ENCODE peak calls at places on chromosome 17, in eight cellular contexts. Z, O, F, T, L, M, R and V are unnamed samples.

GRCh38 chr17:27497696-27498095 is 41.4 kb downstream of the KSR1 start:
- DNase-seq in Z (no peak), O (no peak), F (no peak), T (no peak), L (no peak), M (no peak), R (no peak), V (no peak)

GRCh38 chr17:18362509-18363020 is 785 bp downstream of the SHMT1 start:
- DNase-seq in Z (peak; percentile 73), O (peak; percentile 74), F (peak; percentile 50), T (peak; percentile 29), L (peak; percentile 81), M (no peak), R (peak; percentile 64), V (peak; percentile 31)

GRCh38 chr17:9239821-9240658 is 218.7 kb downstream of the NTN1 start:
- DNase-seq in Z (peak; percentile 69), O (peak; percentile 50), F (peak; percentile 66), T (peak; percentile 39), L (peak; percentile 88), M (peak; percentile 48), R (peak; percentile 38), V (peak; percentile 55)

GRCh38 chr17:50027639-50028206 is 28.2 kb upstream of the ITGA3 start:
- DNase-seq in Z (no peak), O (no peak), F (peak; percentile 36), T (peak; percentile 96), L (peak; percentile 60), M (peak; percentile 97), R (peak; percentile 79), V (no peak)

GRCh38 chr17:1027044-1027443 is 30.1 kb downstream of the TIMM22 start:
- DNase-seq in Z (no peak), O (no peak), F (no peak), T (no peak), L (peak; percentile 81), M (no peak), R (no peak), V (no peak)

GRCh38 chr17:80888276-80889160 is 103.1 kb upstream of the CHMP6 start:
- DNase-seq in Z (no peak), O (no peak), F (no peak), T (no peak), L (peak; percentile 26), M (no peak), R (no peak), V (no peak)

GRCh38 chr17:83125515-83126274 is 46.3 kb downstream of the METRNL start:
- DNase-seq in Z (no peak), O (no peak), F (no peak), T (no peak), L (no peak), M (no peak), R (no peak), V (peak; percentile 37)

GRCh38 chr17:81601525-81602120 is 35.3 kb downstream of the NPLOC4 start:
- DNase-seq in Z (no peak), O (no peak), F (peak; percentile 78), T (peak; percentile 79), L (no peak), M (peak; percentile 70), R (peak; percentile 47), V (peak; percentile 36)

GRCh38 chr17:82816358-82816757 is 23.5 kb downstream of the ZNF750 start:
- DNase-seq in Z (no peak), O (no peak), F (no peak), T (no peak), L (no peak), M (no peak), R (no peak), V (no peak)

GRCh38 chr17:1122681-1123396 is 56.9 kb downstream of the ABR start:
- DNase-seq in Z (peak; percentile 62), O (peak; percentile 56), F (peak; percentile 87), T (peak; percentile 68), L (peak; percentile 89), M (peak; percentile 37), R (peak; percentile 59), V (peak; percentile 77)

GRCh38 chr17:34668206-34668605 is 88.8 kb downstream of the TMEM132E start:
- DNase-seq in Z (no peak), O (no peak), F (no peak), T (no peak), L (no peak), M (no peak), R (no peak), V (no peak)

GRCh38 chr17:83055911-83056582 is 23.4 kb upstream of the METRNL start:
- DNase-seq in Z (no peak), O (no peak), F (no peak), T (peak; percentile 81), L (no peak), M (peak; percentile 81), R (no peak), V (no peak)

GRCh38 chr17:51617876-51618455 is 357.6 kb downstream of the UTP18 start:
- DNase-seq in Z (no peak), O (no peak), F (no peak), T (no peak), L (no peak), M (no peak), R (no peak), V (no peak)

GRCh38 chr17:45149669-45150603 is 1.7 kb downstream of the HEXIM1 start:
- DNase-seq in Z (no peak), O (peak; percentile 56), F (peak; percentile 59), T (peak; percentile 59), L (peak; percentile 77), M (no peak), R (peak; percentile 62), V (no peak)

GRCh38 chr17:43010667-43011308 is 4.2 kb downstream of the IFI35 start:
- DNase-seq in Z (no peak), O (no peak), F (no peak), T (no peak), L (no peak), M (no peak), R (no peak), V (no peak)

GRCh38 chr17:44636562-44636961 is 19.7 kb upstream of the MEIOC start:
- DNase-seq in Z (no peak), O (no peak), F (peak; percentile 41), T (peak; percentile 64), L (no peak), M (peak; percentile 30), R (peak; percentile 34), V (no peak)

GRCh38 chr17:73550561-73550960 is 93.7 kb downstream of the SDK2 start:
- DNase-seq in Z (no peak), O (no peak), F (no peak), T (no peak), L (peak; percentile 13), M (no peak), R (no peak), V (no peak)

GRCh38 chr17:10316986-10317834 is 55.6 kb downstream of the MYH13 start:
- DNase-seq in Z (peak; percentile 2), O (no peak), F (peak; percentile 80), T (peak; percentile 3), L (peak; percentile 84), M (no peak), R (no peak), V (peak; percentile 15)

GRCh38 chr17:77354721-77355455 is 214.1 kb downstream of the SEC14L1 start:
- DNase-seq in Z (no peak), O (no peak), F (no peak), T (peak; percentile 73), L (peak; percentile 84), M (peak; percentile 96), R (peak; percentile 23), V (no peak)

GRCh38 chr17:20263595-20263994 is 203.7 kb downstream of the LGALS9B start:
- DNase-seq in Z (no peak), O (no peak), F (peak; percentile 21), T (peak; percentile 56), L (no peak), M (no peak), R (no peak), V (no peak)

GRCh38 chr17:40548982-40549680 is 16.1 kb downstream of the CCR7 start:
- DNase-seq in Z (no peak), O (no peak), F (no peak), T (peak; percentile 94), L (no peak), M (peak; percentile 96), R (no peak), V (no peak)

GRCh38 chr17:10646393-10646990 is 10.6 kb downstream of the MYH3 start:
- DNase-seq in Z (peak; percentile 24), O (peak; percentile 32), F (peak; percentile 85), T (peak; percentile 67), L (peak; percentile 61), M (peak; percentile 42), R (peak; percentile 51), V (peak; percentile 51)

GRCh38 chr17:49703557-49704277 is 4.0 kb downstream of the SLC35B1 start:
- DNase-seq in Z (no peak), O (peak; percentile 11), F (peak; percentile 66), T (peak; percentile 40), L (no peak), M (peak; percentile 47), R (peak; percentile 58), V (no peak)

GRCh38 chr17:49388290-49388640 is 26.2 kb upstream of the ZNF652 start:
- DNase-seq in Z (no peak), O (no peak), F (no peak), T (no peak), L (no peak), M (no peak), R (no peak), V (peak; percentile 25)

GRCh38 chr17:75512946-75513666 is 2.2 kb downstream of the CASKIN2 start:
- DNase-seq in Z (no peak), O (no peak), F (no peak), T (no peak), L (no peak), M (peak; percentile 42), R (no peak), V (no peak)

GRCh38 chr17:50046667-50047066 is 9.2 kb upstream of the ITGA3 start:
- DNase-seq in Z (no peak), O (no peak), F (no peak), T (no peak), L (no peak), M (no peak), R (no peak), V (no peak)

GRCh38 chr17:76943781-76944213 is 75.6 kb downstream of the MGAT5B start:
- DNase-seq in Z (no peak), O (no peak), F (no peak), T (no peak), L (no peak), M (no peak), R (no peak), V (no peak)

GRCh38 chr17:28380572-28380907 is 9.0 kb downstream of the SARM1 start:
- DNase-seq in Z (no peak), O (no peak), F (no peak), T (no peak), L (no peak), M (no peak), R (no peak), V (no peak)

GRCh38 chr17:50051082-50051576 is 4.8 kb upstream of the ITGA3 start:
- DNase-seq in Z (no peak), O (no peak), F (no peak), T (peak; percentile 87), L (no peak), M (peak; percentile 81), R (peak; percentile 94), V (no peak)

GRCh38 chr17:75317671-75318070 is 28.4 kb upstream of the SLC25A19 start:
- DNase-seq in Z (no peak), O (no peak), F (peak; percentile 85), T (peak; percentile 42), L (peak; percentile 40), M (no peak), R (no peak), V (no peak)

GRCh38 chr17:45325810-45326209 is 9.0 kb upstream of the MAP3K14 start:
- DNase-seq in Z (no peak), O (no peak), F (no peak), T (no peak), L (peak; percentile 12), M (no peak), R (no peak), V (no peak)

GRCh38 chr17:60832206-60832605 is 154.6 kb downstream of the BCAS3 start:
- DNase-seq in Z (no peak), O (no peak), F (no peak), T (peak; percentile 7), L (no peak), M (no peak), R (no peak), V (no peak)

GRCh38 chr17:80218391-80218790 is 1.7 kb downstream of the SGSH start:
- DNase-seq in Z (no peak), O (no peak), F (no peak), T (no peak), L (peak; percentile 9), M (no peak), R (no peak), V (no peak)

GRCh38 chr17:76262732-76263344 is 2.3 kb upstream of the UBALD2 start:
- DNase-seq in Z (no peak), O (no peak), F (no peak), T (no peak), L (no peak), M (no peak), R (no peak), V (no peak)